ENCODE peak calls at places on chromosome 3, in four cellular contexts. E is suprapubic skin, X is neuronal stem cell, W is endodermal cell. A is an unnamed sample.

GRCh38 chr3:120450261-120450913 is 405 bp downstream of the FSTL1 start:
- DNase-seq in W (peak; percentile 70), E (peak; percentile 81), X (peak; percentile 24), A (peak; percentile 55)

GRCh38 chr3:122030381-122031122 is 8.5 kb upstream of the ILDR1 start:
- DNase-seq in E (no peak), W (no peak), X (no peak), A (no peak)

GRCh38 chr3:172279191-172279640 is 169.0 kb downstream of the GHSR start:
- DNase-seq in X (no peak), E (no peak), W (no peak), A (no peak)

GRCh38 chr3:195394700-195395099 is 48.1 kb downstream of the ACAP2 start:
- DNase-seq in E (no peak), W (no peak), X (no peak), A (peak; percentile 9)

GRCh38 chr3:16313955-16314645 is 49.1 kb downstream of the OXNAD1 start:
- DNase-seq in X (no peak), W (no peak), E (no peak), A (no peak)

GRCh38 chr3:11045536-11045935 is 53.0 kb downstream of the SLC6A1 start:
- DNase-seq in W (peak; percentile 69), X (no peak), E (no peak), A (no peak)

GRCh38 chr3:25945836-25946235 is 155.9 kb downstream of the OXSM start:
- DNase-seq in E (no peak), W (no peak), X (no peak), A (no peak)

GRCh38 chr3:195549931-195550519 is 6.9 kb upstream of the PPP1R2 start:
- DNase-seq in X (no peak), W (no peak), E (no peak), A (no peak)

GRCh38 chr3:192122832-192123594 is 604.3 kb downstream of the FGF12 start:
- DNase-seq in W (no peak), X (no peak), E (no peak), A (no peak)

GRCh38 chr3:175433026-175433668 is 574.0 kb downstream of the NAALADL2 start:
- DNase-seq in E (no peak), W (no peak), X (no peak), A (no peak)

DNA sequence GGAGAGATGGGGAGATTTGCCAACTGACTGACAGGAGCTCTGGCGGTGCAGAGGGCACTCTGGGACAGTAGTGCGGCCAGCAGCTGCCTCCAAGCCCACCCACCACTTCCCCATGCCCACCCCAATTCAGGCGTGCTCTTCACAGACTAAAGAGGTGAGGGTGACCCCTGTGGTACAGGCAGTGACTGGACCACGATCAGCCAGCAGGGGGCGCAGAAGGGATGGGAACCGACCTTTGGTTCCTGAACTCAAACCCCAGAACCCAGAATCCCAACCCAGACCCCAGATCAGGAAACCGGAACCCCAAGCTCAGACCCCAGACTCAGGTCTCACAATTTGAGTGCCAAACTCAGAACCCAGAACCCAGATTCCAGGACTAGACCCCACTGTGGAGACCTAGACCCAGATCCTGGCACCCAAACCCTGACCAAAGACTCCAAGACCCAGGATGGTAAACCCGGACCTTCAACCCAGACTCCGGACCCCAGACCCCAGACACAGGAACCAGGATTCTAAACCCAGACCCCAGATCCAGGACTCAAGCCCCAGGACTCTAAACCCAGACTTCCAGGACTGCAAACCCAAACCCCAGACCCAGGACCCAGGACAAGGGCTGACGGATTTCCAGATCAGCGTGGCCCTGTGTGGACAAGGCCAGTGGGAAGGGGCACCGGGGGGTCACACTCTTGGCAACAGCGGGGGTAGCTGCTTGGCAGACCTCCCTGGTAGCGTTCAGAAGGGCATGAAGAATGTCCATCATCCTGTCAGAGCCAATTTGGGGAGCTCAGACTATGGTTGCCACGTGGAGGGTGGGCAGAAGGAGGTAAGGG is 3.7 kb upstream of the MYL3 start:
- DNase-seq in E (peak; percentile 91), W (peak; percentile 93), X (no peak), A (peak; percentile 75)
- H3K4me3 ChIP-seq in E (no peak overlapping the region), W (no peak overlapping the region), X (no peak overlapping the region), A (no peak overlapping the region)

DNA sequence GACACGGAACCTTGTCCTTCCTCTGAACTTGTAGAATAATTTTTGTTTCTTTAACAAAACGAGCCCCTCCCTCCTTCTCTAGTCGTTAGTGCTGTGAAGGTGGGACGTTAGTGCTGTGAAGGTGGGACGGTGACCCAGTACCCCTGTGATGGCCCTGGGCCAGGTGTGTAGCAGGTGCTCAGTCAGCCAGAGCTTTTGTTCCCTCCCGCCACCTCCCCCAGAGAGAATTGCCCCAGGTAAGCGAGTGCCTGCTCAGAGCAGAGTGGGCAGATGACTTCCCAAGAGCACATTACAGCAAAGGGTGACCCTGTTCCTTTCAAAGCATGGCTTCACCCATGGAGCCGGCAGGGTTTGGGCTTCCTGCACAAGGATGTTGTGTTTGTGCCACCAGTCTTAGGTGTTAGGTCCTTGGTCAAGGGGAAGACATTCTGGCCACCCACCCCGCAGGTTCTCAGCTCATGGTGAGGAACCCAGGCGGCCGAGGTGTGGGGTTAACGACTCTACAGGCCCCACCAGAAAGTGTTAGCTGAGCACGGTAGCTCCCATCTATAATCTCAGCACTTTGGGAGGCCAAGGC is 30.7 kb downstream of the SLC6A6 start:
- DNase-seq in W (no peak), E (no peak), X (no peak), A (no peak)
- H3K4me3 ChIP-seq in W (no peak overlapping the region), E (no peak overlapping the region), X (no peak overlapping the region), A (no peak overlapping the region)

GRCh38 chr3:12798559-12799179 is 2.2 kb downstream of the CAND2 start:
- DNase-seq in E (no peak), W (no peak), X (no peak), A (no peak)
- H3K4me3 ChIP-seq in E (no peak overlapping the region), W (no peak overlapping the region), X (peak overlapping the region; percentile 24), A (no peak overlapping the region)

DNA sequence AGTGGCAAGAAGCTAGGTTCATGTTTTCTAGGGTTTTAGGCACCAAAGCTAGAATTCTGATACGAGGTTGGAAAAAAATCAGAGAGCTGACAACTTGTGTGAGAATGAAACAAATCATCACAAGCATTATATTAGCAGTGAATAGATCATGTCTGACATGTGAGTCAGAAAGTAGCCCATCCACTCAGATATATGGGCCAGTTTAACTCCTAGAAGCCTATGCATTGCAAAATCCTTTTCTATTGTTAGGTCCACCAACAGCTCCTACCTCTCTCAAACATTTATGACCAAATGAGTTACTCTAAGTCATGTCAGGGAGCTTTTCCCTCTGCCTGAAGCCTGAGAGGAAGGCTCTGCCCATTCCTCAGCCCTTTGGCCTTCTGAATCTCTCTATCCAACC is 44.0 kb downstream of the KBTBD12 start:
- DNase-seq in X (no peak), W (no peak), E (no peak), A (no peak)
- H3K4me3 ChIP-seq in X (no peak overlapping the region), W (no peak overlapping the region), E (no peak overlapping the region), A (no peak overlapping the region)

A was measured in SJCRH30.